ENCODE peak calls at places on chromosome 2, in five cellular contexts. E is AG08396; A is AG04449; H is NCI-H524; L is activated T-cell treated with anti-CD3 and anti-CD28 coated beads, Interleukin-2, amount 50 U/mL, for 48 hours. F is an unnamed sample.

GRCh38 chr2:14751581-14751980 is 119.1 kb downstream of the LRATD1 start:
- DNase-seq in H (no peak), E (no peak), A (no peak), L (no peak), F (no peak)

GRCh38 chr2:221104391-221104811 is 467.7 kb downstream of the EPHA4 start:
- DNase-seq in A (no peak), E (peak; percentile 23), L (no peak), H (peak; percentile 79), F (peak; percentile 43)

GRCh38 chr2:195612515-195613495 is 44.2 kb upstream of the SLC39A10 start:
- DNase-seq in A (peak; percentile 47), H (no peak), E (peak; percentile 70), L (no peak), F (no peak)

GRCh38 chr2:50995610-50996009 is 36.3 kb downstream of the NRXN1 start:
- DNase-seq in L (no peak), E (no peak), A (peak; percentile 2), H (peak; percentile 83), F (no peak)

GRCh38 chr2:120661551-120661950 is 74.1 kb upstream of the GLI2 start:
- DNase-seq in L (no peak), A (no peak), H (peak; percentile 34), E (no peak), F (no peak)

GRCh38 chr2:231191896-231192872 is 6.2 kb upstream of the ARMC9 start:
- DNase-seq in E (peak; percentile 84), L (no peak), A (peak; percentile 60), H (peak; percentile 25), F (no peak)

GRCh38 chr2:229922449-229923386 is at the start of gene FBXO36:
- DNase-seq in L (no peak), E (peak; percentile 84), A (no peak), H (peak; percentile 87), F (peak; percentile 90)

GRCh38 chr2:45331034-45331786 is 279.9 kb downstream of the SRBD1 start:
- DNase-seq in E (no peak), L (no peak), H (no peak), A (no peak), F (peak; percentile 69)